ENCODE peak calls at places on chromosomes 11 and 22, in five cellular contexts. K, R, Z, L and A are unnamed samples.

GRCh38 chr22:36966851-36967535 is 52.3 kb downstream of the TST start:
- DNase-seq in K (no peak), R (no peak), L (no peak), Z (no peak), A (no peak)

GRCh38 chr22:45429424-45429823 is 15.9 kb downstream of the RIBC2 start:
- DNase-seq in K (no peak), Z (no peak), R (no peak), L (no peak), A (no peak)

GRCh38 chr11:120807414-120808150 is 216.3 kb upstream of the TBCEL start:
- DNase-seq in Z (no peak), K (peak; percentile 95), L (no peak), R (no peak), A (no peak)

GRCh38 chr11:85947431-85948272 is 92.5 kb downstream of the CCDC83 start:
- DNase-seq in R (no peak), Z (no peak), K (peak; percentile 93), L (no peak), A (no peak)

GRCh38 chr22:47165998-47166397 is 403.5 kb downstream of the TBC1D22A start:
- DNase-seq in L (no peak), R (no peak), Z (no peak), K (no peak), A (no peak)

GRCh38 chr11:27795955-27796861 is 96.0 kb upstream of the BDNF start:
- DNase-seq in K (peak; percentile 9), R (no peak), L (no peak), Z (no peak), A (no peak)

GRCh38 chr22:44811141-44811540 is 58.8 kb downstream of the ARHGAP8 start:
- DNase-seq in Z (no peak), R (no peak), L (no peak), K (no peak), A (no peak)

GRCh38 chr22:37454857-37455686 is 27.8 kb upstream of the ELFN2 start:
- DNase-seq in K (peak; percentile 89), Z (no peak), R (no peak), L (no peak), A (no peak)

GRCh38 chr11:32706985-32707736 is 87.3 kb downstream of the CCDC73 start:
- DNase-seq in L (no peak), R (no peak), Z (no peak), K (peak; percentile 82), A (no peak)